ENCODE peak calls at places on chromosome 22, in six cellular contexts. One of them, this sample, is unnamed.

GRCh38 chr22:35347462-35347861 is 33.4 kb upstream of the HMOX1 start:
- DNase-seq in upper lobe of left lung: no peak
- DNase-seq in dorsolateral prefrontal cortex: no peak
- DNase-seq in pancreas: no peak
- DNase-seq in BJ: no peak
- DNase-seq in mucosa of descending colon: no peak
- DNase-seq in this sample: no peak

GRCh38 chr22:35352214-35353111 is 28.4 kb upstream of the HMOX1 start:
- DNase-seq in upper lobe of left lung: peak
- DNase-seq in mucosa of descending colon: peak
- DNase-seq in dorsolateral prefrontal cortex: peak
- DNase-seq in BJ: no peak
- DNase-seq in pancreas: no peak
- DNase-seq in this sample: no peak

GRCh38 chr22:49716441-49716840 is 111.2 kb downstream of the BRD1 start:
- DNase-seq in BJ: no peak
- DNase-seq in dorsolateral prefrontal cortex: no peak
- DNase-seq in upper lobe of left lung: no peak
- DNase-seq in mucosa of descending colon: no peak
- DNase-seq in pancreas: no peak
- DNase-seq in this sample: no peak

GRCh38 chr22:26885441-26886261 is 228.3 kb downstream of the MIAT start:
- DNase-seq in mucosa of descending colon: no peak
- DNase-seq in pancreas: no peak
- DNase-seq in dorsolateral prefrontal cortex: no peak
- DNase-seq in BJ: no peak
- DNase-seq in upper lobe of left lung: no peak
- DNase-seq in this sample: no peak

GRCh38 chr22:50032109-50032871 is 19.7 kb upstream of the IL17REL start:
- DNase-seq in BJ: no peak
- DNase-seq in mucosa of descending colon: no peak
- DNase-seq in pancreas: no peak
- DNase-seq in dorsolateral prefrontal cortex: no peak
- DNase-seq in upper lobe of left lung: no peak
- DNase-seq in this sample: no peak

GRCh38 chr22:50256936-50257440 is 4.5 kb downstream of the MAPK12 start:
- DNase-seq in dorsolateral prefrontal cortex: no peak
- DNase-seq in upper lobe of left lung: no peak
- DNase-seq in pancreas: no peak
- DNase-seq in BJ: no peak
- DNase-seq in mucosa of descending colon: no peak
- DNase-seq in this sample: no peak

GRCh38 chr22:35589071-35589735 is 27.9 kb downstream of the MB start:
- DNase-seq in BJ: peak
- DNase-seq in pancreas: no peak
- DNase-seq in mucosa of descending colon: no peak
- DNase-seq in upper lobe of left lung: peak
- DNase-seq in dorsolateral prefrontal cortex: no peak
- DNase-seq in this sample: peak

GRCh38 chr22:35629406-35630234 is 12.5 kb upstream of the MB start:
- DNase-seq in dorsolateral prefrontal cortex: no peak
- DNase-seq in pancreas: peak
- DNase-seq in upper lobe of left lung: peak
- DNase-seq in mucosa of descending colon: peak
- DNase-seq in BJ: peak
- DNase-seq in this sample: peak

GRCh38 chr22:17867160-17867785 is 93.0 kb upstream of the BID start:
- DNase-seq in dorsolateral prefrontal cortex: no peak
- DNase-seq in pancreas: no peak
- DNase-seq in upper lobe of left lung: no peak
- DNase-seq in mucosa of descending colon: peak
- DNase-seq in BJ: no peak
- DNase-seq in this sample: no peak

GRCh38 chr22:49956914-49957825 is 3.4 kb upstream of the PIM3 start:
- DNase-seq in BJ: no peak
- DNase-seq in mucosa of descending colon: no peak
- DNase-seq in dorsolateral prefrontal cortex: no peak
- DNase-seq in upper lobe of left lung: peak
- DNase-seq in pancreas: no peak
- DNase-seq in this sample: no peak

GRCh38 chr22:21754523-21755128 is 19.0 kb upstream of the YPEL1 start:
- DNase-seq in pancreas: no peak
- DNase-seq in dorsolateral prefrontal cortex: peak
- DNase-seq in mucosa of descending colon: peak
- DNase-seq in BJ: no peak
- DNase-seq in upper lobe of left lung: no peak
- DNase-seq in this sample: peak

GRCh38 chr22:40193429-40194421 is 16.0 kb downstream of the TNRC6B start:
- DNase-seq in dorsolateral prefrontal cortex: no peak
- DNase-seq in mucosa of descending colon: no peak
- DNase-seq in upper lobe of left lung: no peak
- DNase-seq in BJ: no peak
- DNase-seq in pancreas: no peak
- DNase-seq in this sample: peak

GRCh38 chr22:20943104-20943933 is 23.7 kb upstream of the AIFM3 start:
- DNase-seq in upper lobe of left lung: no peak
- DNase-seq in dorsolateral prefrontal cortex: peak
- DNase-seq in BJ: no peak
- DNase-seq in mucosa of descending colon: no peak
- DNase-seq in pancreas: no peak
- DNase-seq in this sample: no peak

GRCh38 chr22:31876156-31877035 is 67.9 kb upstream of the YWHAH start:
- DNase-seq in mucosa of descending colon: no peak
- DNase-seq in pancreas: no peak
- DNase-seq in dorsolateral prefrontal cortex: no peak
- DNase-seq in BJ: peak
- DNase-seq in upper lobe of left lung: no peak
- DNase-seq in this sample: peak

GRCh38 chr22:36374603-36375024 is 13.2 kb downstream of the MYH9 start:
- DNase-seq in upper lobe of left lung: no peak
- DNase-seq in dorsolateral prefrontal cortex: no peak
- DNase-seq in BJ: no peak
- DNase-seq in pancreas: no peak
- DNase-seq in mucosa of descending colon: no peak
- DNase-seq in this sample: peak

GRCh38 chr22:26462051-26462450 is 21.5 kb downstream of the HPS4 start:
- DNase-seq in pancreas: no peak
- DNase-seq in upper lobe of left lung: no peak
- DNase-seq in BJ: no peak
- DNase-seq in dorsolateral prefrontal cortex: no peak
- DNase-seq in mucosa of descending colon: no peak
- DNase-seq in this sample: no peak

GRCh38 chr22:32144875-32145274 is 14.2 kb downstream of the C22orf42 start:
- DNase-seq in pancreas: no peak
- DNase-seq in dorsolateral prefrontal cortex: no peak
- DNase-seq in mucosa of descending colon: no peak
- DNase-seq in upper lobe of left lung: no peak
- DNase-seq in BJ: no peak
- DNase-seq in this sample: no peak

GRCh38 chr22:26023104-26023775 is 146.0 kb upstream of the SEZ6L start:
- DNase-seq in BJ: no peak
- DNase-seq in pancreas: no peak
- DNase-seq in mucosa of descending colon: no peak
- DNase-seq in upper lobe of left lung: no peak
- DNase-seq in dorsolateral prefrontal cortex: no peak
- DNase-seq in this sample: no peak

GRCh38 chr22:22111267-22111751 is 128.7 kb upstream of the TOP3B start:
- DNase-seq in pancreas: no peak
- DNase-seq in dorsolateral prefrontal cortex: no peak
- DNase-seq in BJ: no peak
- DNase-seq in mucosa of descending colon: no peak
- DNase-seq in upper lobe of left lung: no peak
- DNase-seq in this sample: peak

GRCh38 chr22:35333220-35333619 is 33.5 kb downstream of the TOM1 start:
- DNase-seq in dorsolateral prefrontal cortex: no peak
- DNase-seq in mucosa of descending colon: no peak
- DNase-seq in upper lobe of left lung: no peak
- DNase-seq in pancreas: no peak
- DNase-seq in BJ: no peak
- DNase-seq in this sample: no peak

GRCh38 chr22:45510376-45511232 is 7.9 kb downstream of the FBLN1 start:
- DNase-seq in dorsolateral prefrontal cortex: no peak
- DNase-seq in BJ: no peak
- DNase-seq in upper lobe of left lung: no peak
- DNase-seq in mucosa of descending colon: no peak
- DNase-seq in pancreas: no peak
- DNase-seq in this sample: peak

GRCh38 chr22:21937041-21937820 is 15.4 kb downstream of the PPM1F start:
- DNase-seq in mucosa of descending colon: peak
- DNase-seq in BJ: no peak
- DNase-seq in upper lobe of left lung: peak
- DNase-seq in pancreas: peak
- DNase-seq in dorsolateral prefrontal cortex: peak
- DNase-seq in this sample: no peak

GRCh38 chr22:24867327-24868022 is 61.5 kb downstream of the SGSM1 start:
- DNase-seq in pancreas: no peak
- DNase-seq in dorsolateral prefrontal cortex: no peak
- DNase-seq in upper lobe of left lung: no peak
- DNase-seq in BJ: no peak
- DNase-seq in mucosa of descending colon: no peak
- DNase-seq in this sample: no peak

GRCh38 chr22:48378673-48379072 is 1449.0 kb downstream of the BRD1 start:
- DNase-seq in upper lobe of left lung: no peak
- DNase-seq in mucosa of descending colon: no peak
- DNase-seq in BJ: no peak
- DNase-seq in pancreas: no peak
- DNase-seq in dorsolateral prefrontal cortex: no peak
- DNase-seq in this sample: no peak

GRCh38 chr22:38310518-38311330 is 6.5 kb downstream of the CSNK1E start:
- DNase-seq in pancreas: no peak
- DNase-seq in upper lobe of left lung: no peak
- DNase-seq in mucosa of descending colon: no peak
- DNase-seq in BJ: no peak
- DNase-seq in dorsolateral prefrontal cortex: no peak
- DNase-seq in this sample: no peak
- H3K4me3 ChIP-seq in pancreas: no peak
- H3K4me3 ChIP-seq in upper lobe of left lung: no peak
- H3K4me3 ChIP-seq in mucosa of descending colon: no peak
- H3K4me3 ChIP-seq in BJ: no peak
- H3K4me3 ChIP-seq in dorsolateral prefrontal cortex: no peak
- H3K4me3 ChIP-seq in this sample: no peak

GRCh38 chr22:43090130-43090789 is 1.1 kb upstream of the TTLL1 start:
- DNase-seq in dorsolateral prefrontal cortex: peak
- DNase-seq in pancreas: peak
- DNase-seq in BJ: peak
- DNase-seq in upper lobe of left lung: peak
- DNase-seq in mucosa of descending colon: peak
- DNase-seq in this sample: peak

GRCh38 chr22:43094551-43094950 is 5.4 kb upstream of the TTLL1 start:
- DNase-seq in upper lobe of left lung: no peak
- DNase-seq in BJ: no peak
- DNase-seq in pancreas: no peak
- DNase-seq in dorsolateral prefrontal cortex: no peak
- DNase-seq in mucosa of descending colon: no peak
- DNase-seq in this sample: no peak

GRCh38 chr22:43096420-43096819 is 7.2 kb upstream of the TTLL1 start:
- DNase-seq in BJ: no peak
- DNase-seq in mucosa of descending colon: no peak
- DNase-seq in dorsolateral prefrontal cortex: no peak
- DNase-seq in pancreas: no peak
- DNase-seq in upper lobe of left lung: no peak
- DNase-seq in this sample: no peak

GRCh38 chr22:43092085-43092484 is 2.9 kb upstream of the TTLL1 start:
- DNase-seq in mucosa of descending colon: no peak
- DNase-seq in dorsolateral prefrontal cortex: no peak
- DNase-seq in BJ: no peak
- DNase-seq in pancreas: no peak
- DNase-seq in upper lobe of left lung: no peak
- DNase-seq in this sample: peak

DNA sequence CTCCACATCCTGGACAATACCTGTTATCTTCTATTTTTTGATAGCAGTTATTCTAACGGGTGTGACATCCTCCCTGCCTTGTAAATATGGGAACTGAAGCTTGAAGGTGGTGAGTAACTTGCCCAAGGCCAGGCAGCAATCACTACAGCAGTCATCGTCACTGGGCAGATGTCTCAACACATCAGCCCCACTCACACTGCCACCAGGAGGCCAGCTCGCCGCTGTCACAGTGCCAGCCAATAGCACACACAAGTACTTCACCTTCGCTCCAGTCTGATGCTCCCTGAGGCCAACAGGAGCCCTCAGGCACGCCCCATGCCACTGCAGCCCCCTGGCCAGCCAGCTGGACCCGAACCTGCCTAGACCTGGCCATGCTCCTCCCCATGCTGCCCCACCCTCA is 4.9 kb upstream of the TTLL1 start:
- DNase-seq in pancreas: no peak
- DNase-seq in mucosa of descending colon: peak
- DNase-seq in upper lobe of left lung: peak
- DNase-seq in dorsolateral prefrontal cortex: no peak
- DNase-seq in BJ: no peak
- DNase-seq in this sample: peak
- TF ChIP-seq CTCF in pancreas: no peak
- TF ChIP-seq CTCF in mucosa of descending colon: no peak
- TF ChIP-seq CTCF in upper lobe of left lung: peak
- TF ChIP-seq CTCF in dorsolateral prefrontal cortex: no peak
- TF ChIP-seq CTCF in BJ: peak
- TF ChIP-seq CTCF in this sample: no peak

DNA sequence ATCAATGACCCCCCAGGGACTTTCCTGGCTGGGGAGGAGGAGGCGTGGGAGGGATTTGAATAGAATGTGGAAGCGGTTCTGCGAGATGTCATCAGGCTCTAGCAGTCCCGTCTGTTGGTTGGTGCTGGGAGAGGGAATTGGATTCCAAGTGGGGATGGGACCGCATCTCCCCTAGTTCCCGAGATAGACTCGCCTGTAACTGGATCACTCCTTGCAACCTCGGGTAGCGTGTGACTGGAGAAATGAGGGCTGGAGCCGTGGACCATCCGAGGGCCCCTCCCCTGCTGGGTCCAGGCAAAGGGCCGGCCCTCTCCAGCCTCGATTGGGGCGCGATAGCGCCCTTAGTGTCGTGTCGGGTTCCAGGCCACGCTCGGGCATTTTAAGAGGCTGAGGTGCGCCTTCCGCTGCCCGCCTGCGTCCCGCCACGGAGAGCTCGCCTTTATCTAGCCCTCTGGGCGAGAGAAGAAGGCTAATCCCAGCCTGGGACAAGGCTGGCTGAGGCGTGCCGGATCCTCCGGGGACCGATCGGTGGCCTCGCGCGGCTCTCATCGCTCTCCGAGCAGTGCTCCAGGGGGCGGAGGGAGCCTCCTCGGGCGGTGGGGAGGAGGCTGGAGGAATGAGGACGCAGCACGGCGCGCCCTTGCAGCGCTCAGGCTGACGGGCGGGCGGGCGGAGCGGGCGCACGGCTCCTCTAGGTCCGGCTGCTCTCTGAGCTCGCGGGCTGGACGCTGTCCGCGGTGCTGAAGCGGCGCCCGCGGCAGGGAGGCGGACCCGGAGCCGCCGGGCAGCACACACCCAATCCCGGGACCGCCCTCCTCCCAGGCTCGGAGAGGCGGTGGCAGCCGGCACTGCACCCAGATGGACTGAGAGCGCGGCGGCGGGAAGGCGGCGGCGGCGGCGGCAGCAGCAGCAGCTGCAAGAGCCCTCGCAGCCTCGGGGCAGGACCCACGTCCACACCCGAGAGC is 107.8 kb downstream of the OSBP2 start:
- DNase-seq in BJ: peak
- DNase-seq in dorsolateral prefrontal cortex: peak
- DNase-seq in upper lobe of left lung: peak
- DNase-seq in mucosa of descending colon: peak
- DNase-seq in pancreas: peak
- DNase-seq in this sample: peak
- H3K4me3 ChIP-seq in BJ: peak
- H3K4me3 ChIP-seq in dorsolateral prefrontal cortex: peak
- H3K4me3 ChIP-seq in upper lobe of left lung: peak
- H3K4me3 ChIP-seq in mucosa of descending colon: no peak
- H3K4me3 ChIP-seq in pancreas: no peak
- H3K4me3 ChIP-seq in this sample: peak

GRCh38 chr22:19058713-19059451 is 63.3 kb downstream of the DGCR2 start:
- DNase-seq in upper lobe of left lung: peak
- DNase-seq in dorsolateral prefrontal cortex: no peak
- DNase-seq in mucosa of descending colon: no peak
- DNase-seq in BJ: no peak
- DNase-seq in pancreas: peak
- DNase-seq in this sample: no peak
- TF ChIP-seq CTCF in upper lobe of left lung: no peak
- TF ChIP-seq CTCF in dorsolateral prefrontal cortex: no peak
- TF ChIP-seq CTCF in mucosa of descending colon: no peak
- TF ChIP-seq CTCF in BJ: no peak
- TF ChIP-seq CTCF in pancreas: no peak
- TF ChIP-seq CTCF in this sample: no peak